ENCODE peak calls at places on chromosome 1, in eight cellular contexts. One of them, this sample, is unnamed.

GRCh38 chr1:22104865-22105437 is 37.9 kb downstream of the WNT4 start:
- DNase-seq in CD8-positive, alpha-beta T cell: peak
- DNase-seq in fibroblast of lung: no peak
- DNase-seq in cardiac muscle cell: no peak
- DNase-seq in mammary epithelial cell: no peak
- DNase-seq in effector memory CD4-positive, alpha-beta T cell: peak
- DNase-seq in neuronal stem cell: no peak
- DNase-seq in transverse colon: no peak
- DNase-seq in this sample: no peak

GRCh38 chr1:53467391-53467790 is 8.2 kb downstream of the DMRTB1 start:
- DNase-seq in CD8-positive, alpha-beta T cell: no peak
- DNase-seq in fibroblast of lung: no peak
- DNase-seq in cardiac muscle cell: no peak
- DNase-seq in mammary epithelial cell: no peak
- DNase-seq in effector memory CD4-positive, alpha-beta T cell: no peak
- DNase-seq in neuronal stem cell: no peak
- DNase-seq in transverse colon: no peak
- DNase-seq in this sample: no peak

GRCh38 chr1:201360901-201361651 is 16.4 kb downstream of the TNNT2 start:
- DNase-seq in CD8-positive, alpha-beta T cell: no peak
- DNase-seq in fibroblast of lung: no peak
- DNase-seq in cardiac muscle cell: no peak
- DNase-seq in mammary epithelial cell: no peak
- DNase-seq in effector memory CD4-positive, alpha-beta T cell: no peak
- DNase-seq in neuronal stem cell: no peak
- DNase-seq in transverse colon: no peak
- DNase-seq in this sample: no peak

GRCh38 chr1:28039341-28039740 is 49.1 kb downstream of the EYA3 start:
- DNase-seq in CD8-positive, alpha-beta T cell: no peak
- DNase-seq in fibroblast of lung: no peak
- DNase-seq in cardiac muscle cell: no peak
- DNase-seq in mammary epithelial cell: no peak
- DNase-seq in effector memory CD4-positive, alpha-beta T cell: no peak
- DNase-seq in neuronal stem cell: no peak
- DNase-seq in transverse colon: no peak
- DNase-seq in this sample: no peak

GRCh38 chr1:24955161-24955560 is 25.1 kb upstream of the RUNX3 start:
- DNase-seq in CD8-positive, alpha-beta T cell: peak
- DNase-seq in fibroblast of lung: no peak
- DNase-seq in cardiac muscle cell: no peak
- DNase-seq in mammary epithelial cell: peak
- DNase-seq in effector memory CD4-positive, alpha-beta T cell: peak
- DNase-seq in neuronal stem cell: no peak
- DNase-seq in transverse colon: no peak
- DNase-seq in this sample: no peak

GRCh38 chr1:248758352-248758751 is 2.8 kb upstream of the LYPD8 start:
- DNase-seq in CD8-positive, alpha-beta T cell: no peak
- DNase-seq in fibroblast of lung: no peak
- DNase-seq in cardiac muscle cell: no peak
- DNase-seq in mammary epithelial cell: no peak
- DNase-seq in effector memory CD4-positive, alpha-beta T cell: no peak
- DNase-seq in neuronal stem cell: no peak
- DNase-seq in transverse colon: no peak
- DNase-seq in this sample: no peak

GRCh38 chr1:6909857-6910256 is 124.6 kb downstream of the CAMTA1 start:
- DNase-seq in CD8-positive, alpha-beta T cell: no peak
- DNase-seq in fibroblast of lung: no peak
- DNase-seq in cardiac muscle cell: no peak
- DNase-seq in mammary epithelial cell: no peak
- DNase-seq in effector memory CD4-positive, alpha-beta T cell: no peak
- DNase-seq in neuronal stem cell: no peak
- DNase-seq in transverse colon: no peak
- DNase-seq in this sample: no peak

GRCh38 chr1:58788259-58788658 is 4.4 kb upstream of the JUN start:
- DNase-seq in CD8-positive, alpha-beta T cell: no peak
- DNase-seq in fibroblast of lung: no peak
- DNase-seq in cardiac muscle cell: no peak
- DNase-seq in mammary epithelial cell: no peak
- DNase-seq in effector memory CD4-positive, alpha-beta T cell: no peak
- DNase-seq in neuronal stem cell: no peak
- DNase-seq in transverse colon: no peak
- DNase-seq in this sample: no peak

GRCh38 chr1:48202030-48202752 is 20.3 kb upstream of the SLC5A9 start:
- DNase-seq in CD8-positive, alpha-beta T cell: peak
- DNase-seq in fibroblast of lung: peak
- DNase-seq in cardiac muscle cell: peak
- DNase-seq in mammary epithelial cell: peak
- DNase-seq in effector memory CD4-positive, alpha-beta T cell: no peak
- DNase-seq in neuronal stem cell: peak
- DNase-seq in transverse colon: peak
- DNase-seq in this sample: peak

GRCh38 chr1:225999912-226000337 is 782 bp upstream of the SDE2 start:
- DNase-seq in CD8-positive, alpha-beta T cell: peak
- DNase-seq in fibroblast of lung: peak
- DNase-seq in cardiac muscle cell: no peak
- DNase-seq in mammary epithelial cell: no peak
- DNase-seq in effector memory CD4-positive, alpha-beta T cell: no peak
- DNase-seq in neuronal stem cell: no peak
- DNase-seq in transverse colon: no peak
- DNase-seq in this sample: no peak

GRCh38 chr1:154783976-154784375 is 86.1 kb downstream of the KCNN3 start:
- DNase-seq in CD8-positive, alpha-beta T cell: no peak
- DNase-seq in fibroblast of lung: no peak
- DNase-seq in cardiac muscle cell: no peak
- DNase-seq in mammary epithelial cell: no peak
- DNase-seq in effector memory CD4-positive, alpha-beta T cell: no peak
- DNase-seq in neuronal stem cell: no peak
- DNase-seq in transverse colon: no peak
- DNase-seq in this sample: no peak

GRCh38 chr1:59433440-59433813 is 136.5 kb downstream of the FGGY start:
- DNase-seq in CD8-positive, alpha-beta T cell: no peak
- DNase-seq in fibroblast of lung: no peak
- DNase-seq in cardiac muscle cell: no peak
- DNase-seq in mammary epithelial cell: no peak
- DNase-seq in effector memory CD4-positive, alpha-beta T cell: no peak
- DNase-seq in neuronal stem cell: no peak
- DNase-seq in transverse colon: no peak
- DNase-seq in this sample: no peak

GRCh38 chr1:93395195-93395594 is 49.5 kb downstream of the DR1 start:
- DNase-seq in CD8-positive, alpha-beta T cell: no peak
- DNase-seq in fibroblast of lung: no peak
- DNase-seq in cardiac muscle cell: no peak
- DNase-seq in mammary epithelial cell: peak
- DNase-seq in effector memory CD4-positive, alpha-beta T cell: no peak
- DNase-seq in neuronal stem cell: no peak
- DNase-seq in transverse colon: no peak
- DNase-seq in this sample: no peak

GRCh38 chr1:24932725-24933294 is 2.7 kb upstream of the RUNX3 start:
- DNase-seq in CD8-positive, alpha-beta T cell: no peak
- DNase-seq in fibroblast of lung: no peak
- DNase-seq in cardiac muscle cell: no peak
- DNase-seq in mammary epithelial cell: no peak
- DNase-seq in effector memory CD4-positive, alpha-beta T cell: no peak
- DNase-seq in neuronal stem cell: no peak
- DNase-seq in transverse colon: no peak
- DNase-seq in this sample: no peak

DNA sequence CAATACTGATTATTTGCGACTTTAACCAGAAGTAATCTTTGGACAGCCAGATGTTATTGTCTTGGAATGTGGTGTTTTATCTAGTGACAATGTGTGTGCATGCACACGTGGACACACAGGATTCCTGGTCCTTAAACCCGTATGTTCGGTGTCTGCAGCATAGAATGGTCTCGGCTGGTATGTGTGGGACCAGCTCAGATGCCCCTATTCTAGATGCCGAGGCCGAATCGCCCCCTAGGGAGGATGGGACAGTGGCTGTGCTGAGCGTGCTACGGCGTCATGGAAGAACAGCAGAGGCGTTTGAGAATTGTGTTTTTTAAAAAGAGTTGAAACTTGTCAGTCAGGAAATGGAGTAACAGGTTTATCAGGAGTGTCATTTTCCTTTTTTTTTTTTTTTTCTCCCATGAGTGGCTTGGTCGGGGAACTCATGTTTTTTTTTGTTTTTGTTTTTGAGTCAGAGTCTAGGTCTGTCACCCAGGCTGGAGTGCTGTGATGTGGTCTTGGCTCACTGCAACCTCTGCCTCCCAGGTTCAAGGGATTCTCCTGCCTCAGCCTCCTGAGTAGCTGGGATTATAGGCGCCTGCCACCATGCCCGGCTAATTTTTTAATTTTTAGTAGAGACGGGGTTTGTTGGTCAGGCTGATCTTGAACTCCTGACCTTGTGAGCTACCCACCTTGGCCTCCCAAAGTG is 30.1 kb downstream of the SKI start:
- DNase-seq in CD8-positive, alpha-beta T cell: peak
- DNase-seq in fibroblast of lung: no peak
- DNase-seq in cardiac muscle cell: no peak
- DNase-seq in mammary epithelial cell: no peak
- DNase-seq in effector memory CD4-positive, alpha-beta T cell: no peak
- DNase-seq in neuronal stem cell: no peak
- DNase-seq in transverse colon: no peak
- DNase-seq in this sample: no peak
- H3K27ac ChIP-seq in CD8-positive, alpha-beta T cell: peak
- H3K27ac ChIP-seq in fibroblast of lung: no peak
- H3K27ac ChIP-seq in cardiac muscle cell: peak
- H3K27ac ChIP-seq in mammary epithelial cell: no peak
- H3K27ac ChIP-seq in effector memory CD4-positive, alpha-beta T cell: peak
- H3K27ac ChIP-seq in neuronal stem cell: no peak
- H3K27ac ChIP-seq in transverse colon: no peak
- H3K27ac ChIP-seq in this sample: no peak

GRCh38 chr1:115300087-115300856 is 37.8 kb downstream of the NGF start:
- DNase-seq in CD8-positive, alpha-beta T cell: no peak
- DNase-seq in fibroblast of lung: no peak
- DNase-seq in cardiac muscle cell: no peak
- DNase-seq in mammary epithelial cell: peak
- DNase-seq in effector memory CD4-positive, alpha-beta T cell: no peak
- DNase-seq in neuronal stem cell: peak
- DNase-seq in transverse colon: no peak
- DNase-seq in this sample: no peak

GRCh38 chr1:115303364-115303763 is 34.7 kb downstream of the NGF start:
- DNase-seq in CD8-positive, alpha-beta T cell: no peak
- DNase-seq in fibroblast of lung: no peak
- DNase-seq in cardiac muscle cell: no peak
- DNase-seq in mammary epithelial cell: no peak
- DNase-seq in effector memory CD4-positive, alpha-beta T cell: no peak
- DNase-seq in neuronal stem cell: no peak
- DNase-seq in transverse colon: no peak
- DNase-seq in this sample: no peak

GRCh38 chr1:115301438-115302020 is 36.5 kb downstream of the NGF start:
- DNase-seq in CD8-positive, alpha-beta T cell: no peak
- DNase-seq in fibroblast of lung: no peak
- DNase-seq in cardiac muscle cell: no peak
- DNase-seq in mammary epithelial cell: no peak
- DNase-seq in effector memory CD4-positive, alpha-beta T cell: no peak
- DNase-seq in neuronal stem cell: no peak
- DNase-seq in transverse colon: no peak
- DNase-seq in this sample: peak

GRCh38 chr1:115299266-115299665 is 38.8 kb downstream of the NGF start:
- DNase-seq in CD8-positive, alpha-beta T cell: no peak
- DNase-seq in fibroblast of lung: no peak
- DNase-seq in cardiac muscle cell: no peak
- DNase-seq in mammary epithelial cell: peak
- DNase-seq in effector memory CD4-positive, alpha-beta T cell: no peak
- DNase-seq in neuronal stem cell: no peak
- DNase-seq in transverse colon: no peak
- DNase-seq in this sample: no peak

GRCh38 chr1:115302390-115302961 is 35.6 kb downstream of the NGF start:
- DNase-seq in CD8-positive, alpha-beta T cell: no peak
- DNase-seq in fibroblast of lung: peak
- DNase-seq in cardiac muscle cell: no peak
- DNase-seq in mammary epithelial cell: peak
- DNase-seq in effector memory CD4-positive, alpha-beta T cell: no peak
- DNase-seq in neuronal stem cell: no peak
- DNase-seq in transverse colon: no peak
- DNase-seq in this sample: no peak
- H3K27ac ChIP-seq in CD8-positive, alpha-beta T cell: no peak
- H3K27ac ChIP-seq in fibroblast of lung: peak
- H3K27ac ChIP-seq in cardiac muscle cell: no peak
- H3K27ac ChIP-seq in mammary epithelial cell: peak
- H3K27ac ChIP-seq in effector memory CD4-positive, alpha-beta T cell: no peak
- H3K27ac ChIP-seq in neuronal stem cell: no peak
- H3K27ac ChIP-seq in transverse colon: peak
- H3K27ac ChIP-seq in this sample: no peak

GRCh38 chr1:202590975-202591411 is 119.3 kb downstream of the SYT2 start:
- DNase-seq in CD8-positive, alpha-beta T cell: no peak
- DNase-seq in fibroblast of lung: no peak
- DNase-seq in cardiac muscle cell: no peak
- DNase-seq in mammary epithelial cell: peak
- DNase-seq in effector memory CD4-positive, alpha-beta T cell: no peak
- DNase-seq in neuronal stem cell: no peak
- DNase-seq in transverse colon: no peak
- DNase-seq in this sample: no peak

GRCh38 chr1:202589190-202589680 is 121.0 kb downstream of the SYT2 start:
- DNase-seq in CD8-positive, alpha-beta T cell: no peak
- DNase-seq in fibroblast of lung: peak
- DNase-seq in cardiac muscle cell: peak
- DNase-seq in mammary epithelial cell: peak
- DNase-seq in effector memory CD4-positive, alpha-beta T cell: no peak
- DNase-seq in neuronal stem cell: no peak
- DNase-seq in transverse colon: peak
- DNase-seq in this sample: no peak

GRCh38 chr1:202591523-202591922 is 118.7 kb downstream of the SYT2 start:
- DNase-seq in CD8-positive, alpha-beta T cell: no peak
- DNase-seq in fibroblast of lung: no peak
- DNase-seq in cardiac muscle cell: no peak
- DNase-seq in mammary epithelial cell: no peak
- DNase-seq in effector memory CD4-positive, alpha-beta T cell: no peak
- DNase-seq in neuronal stem cell: no peak
- DNase-seq in transverse colon: no peak
- DNase-seq in this sample: no peak

GRCh38 chr1:202588644-202589189 is 121.5 kb downstream of the SYT2 start:
- DNase-seq in CD8-positive, alpha-beta T cell: no peak
- DNase-seq in fibroblast of lung: no peak
- DNase-seq in cardiac muscle cell: no peak
- DNase-seq in mammary epithelial cell: no peak
- DNase-seq in effector memory CD4-positive, alpha-beta T cell: no peak
- DNase-seq in neuronal stem cell: no peak
- DNase-seq in transverse colon: no peak
- DNase-seq in this sample: no peak

DNA sequence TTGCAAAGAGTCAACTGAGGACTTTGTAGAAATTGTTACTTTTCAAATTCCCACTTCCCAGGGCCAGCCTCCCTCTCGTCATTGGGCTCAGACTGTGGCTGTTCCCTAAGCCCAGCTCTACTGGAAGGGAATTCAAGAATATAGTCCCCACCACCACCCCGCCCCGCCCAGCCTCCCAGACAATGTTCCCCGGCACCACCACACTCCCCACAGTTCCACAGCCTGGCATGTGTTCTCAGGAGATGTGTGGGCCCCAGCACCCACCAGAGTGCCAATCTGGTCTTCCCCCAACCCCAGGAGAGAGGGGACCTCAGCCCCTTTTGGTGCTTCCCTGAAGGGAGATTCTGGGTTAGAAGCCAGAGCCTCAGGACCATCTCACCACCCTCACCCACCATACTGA is 120.1 kb downstream of the SYT2 start:
- DNase-seq in CD8-positive, alpha-beta T cell: no peak
- DNase-seq in fibroblast of lung: no peak
- DNase-seq in cardiac muscle cell: no peak
- DNase-seq in mammary epithelial cell: no peak
- DNase-seq in effector memory CD4-positive, alpha-beta T cell: no peak
- DNase-seq in neuronal stem cell: no peak
- DNase-seq in transverse colon: no peak
- DNase-seq in this sample: no peak
- H3K27ac ChIP-seq in CD8-positive, alpha-beta T cell: no peak
- H3K27ac ChIP-seq in fibroblast of lung: peak
- H3K27ac ChIP-seq in cardiac muscle cell: peak
- H3K27ac ChIP-seq in mammary epithelial cell: peak
- H3K27ac ChIP-seq in effector memory CD4-positive, alpha-beta T cell: no peak
- H3K27ac ChIP-seq in neuronal stem cell: no peak
- H3K27ac ChIP-seq in transverse colon: peak
- H3K27ac ChIP-seq in this sample: no peak

GRCh38 chr1:15962176-15962575 is 13.7 kb downstream of the ZBTB17 start:
- DNase-seq in CD8-positive, alpha-beta T cell: no peak
- DNase-seq in fibroblast of lung: no peak
- DNase-seq in cardiac muscle cell: no peak
- DNase-seq in mammary epithelial cell: no peak
- DNase-seq in effector memory CD4-positive, alpha-beta T cell: no peak
- DNase-seq in neuronal stem cell: no peak
- DNase-seq in transverse colon: no peak
- DNase-seq in this sample: no peak
- H3K27ac ChIP-seq in CD8-positive, alpha-beta T cell: no peak
- H3K27ac ChIP-seq in fibroblast of lung: no peak
- H3K27ac ChIP-seq in cardiac muscle cell: no peak
- H3K27ac ChIP-seq in mammary epithelial cell: no peak
- H3K27ac ChIP-seq in effector memory CD4-positive, alpha-beta T cell: no peak
- H3K27ac ChIP-seq in neuronal stem cell: no peak
- H3K27ac ChIP-seq in transverse colon: no peak
- H3K27ac ChIP-seq in this sample: peak

This sample was measured in substantia nigra.